ENCODE peak calls at places on chromosomes 4 and X, in six cellular contexts. B, G, E, S, W and O are unnamed samples.

GRCh38 chr4:108013955-108014354 is 24.3 kb downstream of the HADH start:
- DNase-seq in S (no peak), E (no peak), B (no peak), W (no peak), G (no peak), O (no peak)

GRCh38 chr4:149690726-149691125 is 124.9 kb downstream of the IQCM start:
- DNase-seq in B (no peak), S (no peak), G (no peak), W (no peak), E (no peak), O (peak)

GRCh38 chr4:110733901-110734300 is 111.0 kb upstream of the PITX2 start:
- DNase-seq in G (peak), W (no peak), B (no peak), S (no peak), E (no peak), O (no peak)

GRCh38 chr4:86918539-86919072 is 16.2 kb upstream of the AFF1 start:
- DNase-seq in S (no peak), G (no peak), E (peak), B (no peak), W (peak), O (no peak)

GRCh38 chrX:72714471-72714916 is 388 bp upstream of the PHKA1 start:
- DNase-seq in G (peak), W (peak), E (peak), S (no peak), B (peak), O (peak)

GRCh38 chrX:23779025-23779424 is 3.9 kb upstream of the SAT1 start:
- DNase-seq in E (peak), W (peak), G (peak), B (no peak), S (no peak), O (no peak)

GRCh38 chr4:113445286-113445685 is 316.3 kb downstream of the CAMK2D start:
- DNase-seq in E (peak), S (no peak), W (peak), G (peak), B (no peak), O (no peak)

GRCh38 chrX:71514367-71515038 is 18.4 kb upstream of the OGT start:
- DNase-seq in S (no peak), G (no peak), B (no peak), W (no peak), E (no peak), O (no peak)

GRCh38 chr4:175770555-175770954 is 41.5 kb downstream of the GPM6A start:
- DNase-seq in B (no peak), W (no peak), E (no peak), G (peak), S (no peak), O (no peak)

GRCh38 chr4:75511841-75512240 is 2.4 kb downstream of the RCHY1 start:
- DNase-seq in W (no peak), E (no peak), S (no peak), G (no peak), B (no peak), O (peak)

GRCh38 chr4:158722917-158723793 is at the start of gene PPID:
- DNase-seq in W (peak), S (peak), B (peak), E (peak), G (peak), O (peak)

GRCh38 chrX:107541244-107541643 is 87.1 kb upstream of the PRPS1 start:
- DNase-seq in E (peak), W (peak), S (no peak), B (no peak), G (no peak), O (no peak)

GRCh38 chrX:69133561-69134542 is 31.4 kb downstream of the PJA1 start:
- DNase-seq in G (peak), W (peak), E (peak), S (peak), B (peak), O (peak)

GRCh38 chr4:1413687-1414479 is 7.6 kb upstream of the NKX1-1 start:
- DNase-seq in W (no peak), E (no peak), G (no peak), B (no peak), S (no peak), O (peak)

GRCh38 chrX:63754860-63755579 is 30.0 kb downstream of the ARHGEF9 start:
- DNase-seq in S (peak), B (peak), G (peak), W (peak), E (peak), O (peak)

GRCh38 chrX:37959212-37960021 is 46.9 kb upstream of the SYTL5 start:
- DNase-seq in S (no peak), G (no peak), E (no peak), B (no peak), W (no peak), O (peak)

GRCh38 chr4:53478671-53479456 is 101.4 kb downstream of the FIP1L1 start:
- DNase-seq in W (peak), G (peak), S (no peak), B (no peak), E (peak), O (no peak)

GRCh38 chr4:88219099-88219498 is 60.7 kb upstream of the ABCG2 start:
- DNase-seq in W (peak), S (peak), B (peak), E (peak), G (peak), O (peak)

GRCh38 chr4:25014965-25015506 is 15.7 kb downstream of the LGI2 start:
- DNase-seq in G (no peak), B (no peak), E (no peak), W (no peak), S (no peak), O (no peak)

DNA sequence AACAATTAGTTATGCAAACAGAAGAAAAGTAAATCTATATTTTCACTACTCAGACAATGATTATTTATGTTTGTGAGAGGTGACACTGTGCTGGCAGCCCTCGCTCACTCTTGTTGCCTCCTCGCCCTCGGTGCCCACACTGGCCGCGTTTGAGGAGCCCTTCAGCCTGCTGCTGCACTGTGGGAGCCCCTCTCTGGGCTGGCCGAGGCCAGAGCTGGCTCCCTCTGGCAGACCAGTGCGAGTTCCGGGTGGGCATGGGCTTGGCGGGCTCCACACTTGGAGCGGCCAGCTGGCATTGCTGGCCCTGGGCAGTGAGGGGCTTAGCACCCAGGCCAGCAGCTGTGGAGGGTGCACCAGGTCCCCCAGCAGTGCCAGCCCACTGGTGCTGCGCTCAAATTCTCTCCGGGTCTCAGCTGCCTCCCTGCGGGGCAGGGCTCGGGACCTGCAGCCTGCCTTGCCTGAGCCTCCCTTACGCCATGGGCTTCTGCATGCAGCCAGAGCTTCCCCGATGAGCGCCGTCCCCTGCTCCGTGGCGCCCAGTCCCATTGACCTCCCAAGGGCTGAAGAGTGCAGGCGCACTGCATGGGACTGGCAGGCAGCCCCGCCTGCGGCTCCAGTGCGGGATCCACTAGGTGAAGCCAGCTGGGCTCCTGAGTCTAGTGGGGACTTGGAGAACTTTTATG is 902.6 kb downstream of the PDHA2 start:
- DNase-seq in E (no peak), B (no peak), W (no peak), G (no peak), S (no peak), O (no peak)
- H2AFZ ChIP-seq in E (no peak), B (no peak), W (no peak), G (no peak), S (no peak), O (no peak)

GRCh38 chr4:2451821-2452785 is 16.8 kb upstream of the RNF4 start:
- DNase-seq in B (no peak), E (no peak), W (no peak), S (no peak), G (no peak), O (no peak)
- H3K4me2 ChIP-seq in B (no peak), E (no peak), W (no peak), S (no peak), G (no peak), O (no peak)

DNA sequence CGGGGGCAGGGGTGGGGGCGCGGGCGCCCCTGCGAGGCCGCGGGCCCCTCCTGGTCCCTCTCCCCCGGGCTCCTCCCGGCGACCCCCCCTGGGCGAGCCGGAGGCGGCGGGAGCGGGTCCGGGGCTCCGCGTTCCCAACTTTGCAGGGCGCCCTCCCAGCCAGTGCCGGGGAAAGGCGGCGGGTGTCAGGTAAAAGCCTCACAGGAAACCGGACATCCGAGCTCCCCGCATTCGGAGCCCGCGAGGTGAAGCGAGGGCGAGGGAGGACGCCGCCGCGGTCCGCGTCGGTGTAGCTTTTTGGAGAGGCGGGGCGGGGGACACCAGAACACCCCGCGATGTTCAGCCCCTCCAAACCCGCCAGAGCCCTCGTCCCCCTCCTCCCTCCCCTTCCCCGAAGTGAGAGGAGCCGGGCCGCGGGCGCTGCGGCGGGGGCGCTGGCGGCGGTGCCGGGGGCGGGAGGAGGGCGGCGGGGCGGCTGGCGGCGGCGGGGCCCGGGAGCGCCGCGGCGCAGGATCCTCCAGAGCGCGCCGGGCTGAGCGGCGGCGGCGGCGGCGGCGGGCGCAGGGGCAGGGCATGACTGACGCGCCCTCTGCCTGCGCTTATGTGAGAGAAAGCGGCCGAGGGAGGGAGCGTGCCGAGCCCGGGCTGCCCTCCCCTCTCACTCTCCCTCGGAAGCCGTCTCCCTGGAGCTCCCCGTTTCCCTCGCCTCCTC is at the start of gene VEGFC:
- DNase-seq in B (peak), W (peak), E (no peak), S (no peak), G (peak), O (peak)
- TF ChIP-seq CTCF in B (peak), W (peak), E (no peak), S (no peak), G (no peak), O (no peak)

DNA sequence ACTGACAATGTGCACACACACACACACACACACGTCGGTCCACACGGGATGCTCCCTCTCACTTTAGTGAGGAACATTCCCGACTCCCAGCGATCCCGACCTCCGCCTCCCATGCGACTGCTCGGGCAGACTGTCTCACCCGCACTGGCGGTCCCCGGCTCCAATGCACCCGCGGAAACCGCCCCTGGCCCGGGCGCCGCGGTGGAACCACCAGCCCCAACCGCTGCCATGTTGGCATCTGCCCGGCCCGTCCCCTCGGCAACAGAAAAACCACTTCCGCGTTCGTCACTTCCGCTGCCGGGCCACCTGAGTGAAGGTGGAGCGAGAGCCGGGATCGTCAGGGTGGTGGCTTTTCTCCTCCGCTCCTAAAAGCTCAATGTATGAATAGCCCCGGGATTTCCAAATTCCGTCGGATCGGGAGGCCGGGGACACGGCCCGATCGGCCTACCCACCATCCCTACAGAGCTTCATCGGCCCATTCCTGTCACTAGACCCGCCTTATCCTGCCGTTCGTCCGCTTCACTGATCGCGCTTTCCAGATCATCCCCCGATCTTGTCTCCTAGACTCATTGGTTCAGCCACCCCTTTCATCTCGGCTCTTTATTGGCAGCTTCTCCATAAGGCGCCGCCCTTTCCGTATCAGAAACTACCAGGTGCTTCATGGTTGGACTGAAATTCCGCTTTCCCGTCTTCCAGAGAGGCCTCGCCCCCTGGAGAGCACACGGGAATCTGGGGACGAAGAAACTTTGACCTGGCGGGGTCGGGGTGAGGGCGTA is at the start of gene SLC35A2:
- DNase-seq in E (peak), W (peak), B (peak), G (peak), S (peak), O (peak)
- H2AFZ ChIP-seq in E (peak), W (peak), B (peak), G (peak), S (peak), O (no peak)

GRCh38 chr4:148515248-148515647 is 73.0 kb upstream of the NR3C2 start:
- DNase-seq in G (peak), E (peak), B (no peak), S (no peak), W (peak), O (no peak)
- H3K4me2 ChIP-seq in G (peak), E (no peak), B (no peak), S (no peak), W (no peak), O (no peak)

DNA sequence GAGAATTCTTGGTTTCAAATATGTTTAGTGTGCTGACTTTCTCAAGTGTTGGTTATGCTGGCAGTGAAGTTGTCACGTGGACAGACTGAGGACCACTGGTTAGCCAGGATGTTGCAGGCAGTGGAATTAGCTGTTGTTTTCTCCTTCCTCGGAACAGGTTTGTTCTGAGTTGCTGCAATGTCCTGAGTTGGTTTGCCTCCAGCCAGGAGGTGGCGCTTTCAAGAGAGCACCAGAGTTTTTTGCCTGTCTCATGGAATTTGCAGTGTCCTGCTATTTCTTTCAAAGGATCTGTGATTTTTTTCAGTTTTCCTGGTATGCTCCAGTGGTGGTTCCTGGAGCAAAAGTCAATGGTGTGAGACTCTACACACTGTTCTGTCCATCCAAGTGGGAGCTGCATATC is 158.1 kb upstream of the CXorf66 start:
- DNase-seq in E (no peak), B (peak), W (no peak), G (peak), S (no peak), O (peak)
- TF ChIP-seq CTCF in E (peak), B (peak), W (no peak), G (peak), S (no peak), O (peak)

DNA sequence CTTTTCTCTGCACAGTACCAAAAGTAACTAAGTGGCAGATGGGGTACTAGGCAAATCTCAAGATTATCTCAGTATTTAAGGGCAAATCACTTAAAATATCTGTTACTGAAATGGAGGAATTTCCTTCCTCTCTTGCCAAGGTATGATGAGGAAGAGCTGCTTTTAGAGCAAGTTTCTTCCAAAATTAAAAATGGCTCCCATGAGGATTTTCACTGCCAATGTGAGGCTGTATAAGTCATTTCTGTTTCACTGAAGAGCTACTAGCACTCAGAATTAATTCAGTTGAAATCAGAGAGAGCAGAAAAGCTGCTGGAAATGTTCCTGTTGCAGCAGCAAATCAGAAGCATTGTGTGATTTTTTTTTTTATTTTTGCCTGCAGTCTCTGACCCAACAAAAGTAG is 43.5 kb downstream of the GABRB1 start:
- DNase-seq in S (no peak), E (no peak), W (peak), G (no peak), B (no peak), O (no peak)
- H2AFZ ChIP-seq in S (no peak), E (no peak), W (no peak), G (no peak), B (no peak), O (peak)

DNA sequence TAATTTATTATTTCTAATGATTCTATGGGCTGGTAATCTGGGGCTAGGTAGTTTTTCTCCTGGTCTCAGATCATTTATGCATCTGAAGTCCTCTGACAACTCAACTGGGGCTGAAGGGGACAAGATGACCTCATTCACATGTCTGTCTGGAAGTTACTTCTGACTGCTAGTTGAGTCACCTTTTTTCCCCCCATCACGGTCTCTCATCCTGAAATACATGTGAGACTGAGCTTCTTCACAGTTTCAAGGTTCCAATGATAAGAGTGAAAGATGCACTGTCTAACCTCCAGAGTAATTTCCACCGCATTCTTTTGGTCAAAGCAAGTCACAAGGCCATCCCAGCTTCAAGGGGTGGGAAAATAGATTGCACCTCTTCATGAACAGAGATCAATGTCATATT is 356.7 kb upstream of the RPS6KA3 start:
- DNase-seq in S (no peak), B (no peak), W (peak), G (peak), E (peak), O (no peak)
- H3K4me2 ChIP-seq in S (no peak), B (no peak), W (no peak), G (no peak), E (peak), O (no peak)